ENCODE peak calls at places on chromosomes 7 and 10, in seven cellular contexts. One of them, this sample, is unnamed.

GRCh38 chr7:104914427-104914826 is 99.6 kb upstream of the KMT2E start:
- DNase-seq in AG10803: no peak
- DNase-seq in GM13977: no peak
- DNase-seq in left ventricle myocardium inferior: no peak
- DNase-seq in astrocyte of the cerebellum: no peak
- DNase-seq in prostate gland: no peak
- DNase-seq in cardiac fibroblast: no peak
- DNase-seq in this sample: no peak

GRCh38 chr10:66162560-66163143 is 763.2 kb upstream of the LRRTM3 start:
- DNase-seq in AG10803: no peak
- DNase-seq in GM13977: no peak
- DNase-seq in left ventricle myocardium inferior: no peak
- DNase-seq in astrocyte of the cerebellum: no peak
- DNase-seq in prostate gland: no peak
- DNase-seq in cardiac fibroblast: no peak
- DNase-seq in this sample: no peak

GRCh38 chr10:102231357-102232318 is 5.5 kb downstream of the ELOVL3 start:
- DNase-seq in AG10803: no peak
- DNase-seq in GM13977: peak
- DNase-seq in left ventricle myocardium inferior: peak
- DNase-seq in astrocyte of the cerebellum: no peak
- DNase-seq in prostate gland: no peak
- DNase-seq in cardiac fibroblast: peak
- DNase-seq in this sample: peak

GRCh38 chr7:79132844-79133451 is 320.5 kb downstream of the MAGI2 start:
- DNase-seq in AG10803: no peak
- DNase-seq in GM13977: no peak
- DNase-seq in left ventricle myocardium inferior: no peak
- DNase-seq in astrocyte of the cerebellum: no peak
- DNase-seq in prostate gland: no peak
- DNase-seq in cardiac fibroblast: no peak
- DNase-seq in this sample: no peak

GRCh38 chr10:100661546-100661945 is 83.8 kb upstream of the PAX2 start:
- DNase-seq in AG10803: no peak
- DNase-seq in GM13977: no peak
- DNase-seq in left ventricle myocardium inferior: no peak
- DNase-seq in astrocyte of the cerebellum: no peak
- DNase-seq in prostate gland: no peak
- DNase-seq in cardiac fibroblast: no peak
- DNase-seq in this sample: no peak

GRCh38 chr7:38185938-38186337 is 7.9 kb downstream of the STARD3NL start:
- DNase-seq in AG10803: no peak
- DNase-seq in GM13977: no peak
- DNase-seq in left ventricle myocardium inferior: no peak
- DNase-seq in astrocyte of the cerebellum: no peak
- DNase-seq in prostate gland: no peak
- DNase-seq in cardiac fibroblast: no peak
- DNase-seq in this sample: no peak

GRCh38 chr10:70378122-70378521 is 4.3 kb downstream of the LRRC20 start:
- DNase-seq in AG10803: peak
- DNase-seq in GM13977: no peak
- DNase-seq in left ventricle myocardium inferior: no peak
- DNase-seq in astrocyte of the cerebellum: peak
- DNase-seq in prostate gland: peak
- DNase-seq in cardiac fibroblast: peak
- DNase-seq in this sample: no peak

GRCh38 chr10:21496285-21497176 is 29.0 kb downstream of the SKIDA1 start:
- DNase-seq in AG10803: peak
- DNase-seq in GM13977: peak
- DNase-seq in left ventricle myocardium inferior: peak
- DNase-seq in astrocyte of the cerebellum: no peak
- DNase-seq in prostate gland: peak
- DNase-seq in cardiac fibroblast: peak
- DNase-seq in this sample: no peak

GRCh38 chr10:125640609-125641008 is 42.4 kb downstream of the TEX36 start:
- DNase-seq in AG10803: no peak
- DNase-seq in GM13977: no peak
- DNase-seq in left ventricle myocardium inferior: no peak
- DNase-seq in astrocyte of the cerebellum: no peak
- DNase-seq in prostate gland: no peak
- DNase-seq in cardiac fibroblast: no peak
- DNase-seq in this sample: no peak

GRCh38 chr10:85976267-85976793 is 390.3 kb downstream of the GRID1 start:
- DNase-seq in AG10803: no peak
- DNase-seq in GM13977: no peak
- DNase-seq in left ventricle myocardium inferior: no peak
- DNase-seq in astrocyte of the cerebellum: no peak
- DNase-seq in prostate gland: no peak
- DNase-seq in cardiac fibroblast: no peak
- DNase-seq in this sample: no peak

GRCh38 chr7:37916673-37917660 is at the start of gene SFRP4:
- DNase-seq in AG10803: peak
- DNase-seq in GM13977: peak
- DNase-seq in left ventricle myocardium inferior: peak
- DNase-seq in astrocyte of the cerebellum: peak
- DNase-seq in prostate gland: no peak
- DNase-seq in cardiac fibroblast: peak
- DNase-seq in this sample: no peak

GRCh38 chr10:132627736-132628512 is 90.3 kb downstream of the INPP5A start:
- DNase-seq in AG10803: peak
- DNase-seq in GM13977: peak
- DNase-seq in left ventricle myocardium inferior: peak
- DNase-seq in astrocyte of the cerebellum: no peak
- DNase-seq in prostate gland: no peak
- DNase-seq in cardiac fibroblast: peak
- DNase-seq in this sample: no peak

DNA sequence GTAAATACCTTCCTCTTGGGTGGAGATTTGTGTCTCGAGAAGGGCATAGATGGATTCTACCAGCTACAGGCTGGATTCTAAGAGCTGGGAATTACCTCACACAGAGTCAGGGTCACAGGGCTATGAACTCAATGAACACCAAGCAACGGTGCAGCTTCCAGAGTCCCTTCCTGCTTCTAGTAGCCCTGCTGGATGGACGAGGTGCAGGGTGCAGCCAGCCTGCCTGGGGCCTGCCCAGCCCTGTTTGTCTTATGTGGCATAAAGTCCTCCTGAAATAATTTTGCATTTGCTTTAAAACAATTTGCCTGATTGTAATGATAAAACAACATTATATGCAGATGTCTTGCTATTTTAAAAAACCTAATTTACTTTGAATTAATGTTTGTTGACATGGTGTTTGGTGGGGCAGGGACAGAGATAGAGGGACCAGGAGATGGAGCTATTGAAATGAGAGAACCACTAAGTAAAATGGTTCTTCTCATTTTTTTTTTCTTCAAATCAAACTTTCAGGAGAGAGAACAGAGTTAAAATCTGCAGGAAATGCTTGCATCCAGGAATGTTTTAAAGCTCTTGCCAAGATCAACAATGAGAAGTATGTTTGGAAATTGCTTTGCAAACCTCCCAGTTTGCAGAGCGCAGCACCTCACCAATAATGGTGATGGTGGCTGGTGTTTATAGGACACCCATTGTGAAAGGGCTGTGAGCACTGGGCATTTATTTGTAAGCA is 305.4 kb upstream of the PODXL start:
- DNase-seq in AG10803: peak
- DNase-seq in GM13977: no peak
- DNase-seq in left ventricle myocardium inferior: no peak
- DNase-seq in astrocyte of the cerebellum: peak
- DNase-seq in prostate gland: no peak
- DNase-seq in cardiac fibroblast: peak
- DNase-seq in this sample: no peak
- TF ChIP-seq CTCF in AG10803: peak
- TF ChIP-seq CTCF in GM13977: no peak
- TF ChIP-seq CTCF in left ventricle myocardium inferior: no peak
- TF ChIP-seq CTCF in astrocyte of the cerebellum: peak
- TF ChIP-seq CTCF in prostate gland: no peak
- TF ChIP-seq CTCF in cardiac fibroblast: no peak
- TF ChIP-seq CTCF in this sample: no peak

GRCh38 chr10:64773357-64773756 is 1252.2 kb downstream of the REEP3 start:
- DNase-seq in AG10803: no peak
- DNase-seq in GM13977: no peak
- DNase-seq in left ventricle myocardium inferior: no peak
- DNase-seq in astrocyte of the cerebellum: no peak
- DNase-seq in prostate gland: no peak
- DNase-seq in cardiac fibroblast: no peak
- DNase-seq in this sample: no peak

GRCh38 chr10:64771253-64771652 is 1250.1 kb downstream of the REEP3 start:
- DNase-seq in AG10803: no peak
- DNase-seq in GM13977: no peak
- DNase-seq in left ventricle myocardium inferior: no peak
- DNase-seq in astrocyte of the cerebellum: no peak
- DNase-seq in prostate gland: no peak
- DNase-seq in cardiac fibroblast: no peak
- DNase-seq in this sample: no peak
- TF ChIP-seq CTCF in AG10803: no peak
- TF ChIP-seq CTCF in GM13977: no peak
- TF ChIP-seq CTCF in left ventricle myocardium inferior: no peak
- TF ChIP-seq CTCF in astrocyte of the cerebellum: no peak
- TF ChIP-seq CTCF in prostate gland: no peak
- TF ChIP-seq CTCF in cardiac fibroblast: no peak
- TF ChIP-seq CTCF in this sample: no peak

DNA sequence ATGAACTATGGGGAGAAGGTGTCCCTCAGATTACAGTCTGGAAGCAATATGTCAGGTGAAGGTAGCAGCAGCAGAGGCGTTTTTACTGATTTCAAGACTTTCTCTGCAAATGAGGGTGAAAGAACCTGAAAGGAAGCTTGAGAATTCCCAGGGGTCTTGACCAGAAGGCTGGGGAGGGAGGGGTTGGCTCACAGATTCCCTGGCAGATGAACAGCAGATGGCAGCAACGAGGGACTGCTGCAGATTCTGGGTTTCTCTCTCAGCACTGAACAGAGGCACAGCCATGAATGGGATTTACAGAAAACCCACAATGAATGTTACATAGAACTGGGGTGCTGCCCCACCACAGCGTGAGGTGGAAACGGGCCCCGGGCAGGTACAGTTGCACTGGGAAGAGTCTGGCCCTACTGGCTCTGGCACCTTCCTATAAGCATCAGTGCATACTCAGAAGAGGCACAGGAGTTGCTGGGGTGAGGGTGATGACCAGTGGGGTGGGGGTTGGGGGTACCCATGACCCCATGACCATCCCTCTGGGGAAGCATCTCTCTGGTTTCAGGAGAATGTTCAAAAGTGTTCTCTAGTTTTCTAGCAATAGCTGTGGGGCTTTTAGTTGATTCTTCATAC is 317.8 kb downstream of the SH2D4B start:
- DNase-seq in AG10803: no peak
- DNase-seq in GM13977: peak
- DNase-seq in left ventricle myocardium inferior: no peak
- DNase-seq in astrocyte of the cerebellum: no peak
- DNase-seq in prostate gland: no peak
- DNase-seq in cardiac fibroblast: no peak
- DNase-seq in this sample: peak
- TF ChIP-seq CTCF in AG10803: no peak
- TF ChIP-seq CTCF in GM13977: peak
- TF ChIP-seq CTCF in left ventricle myocardium inferior: peak
- TF ChIP-seq CTCF in astrocyte of the cerebellum: peak
- TF ChIP-seq CTCF in prostate gland: no peak
- TF ChIP-seq CTCF in cardiac fibroblast: no peak
- TF ChIP-seq CTCF in this sample: peak

GRCh38 chr7:157887400-157887799 is 550.6 kb downstream of the DNAJB6 start:
- DNase-seq in AG10803: no peak
- DNase-seq in GM13977: no peak
- DNase-seq in left ventricle myocardium inferior: no peak
- DNase-seq in astrocyte of the cerebellum: no peak
- DNase-seq in prostate gland: no peak
- DNase-seq in cardiac fibroblast: no peak
- DNase-seq in this sample: no peak
- TF ChIP-seq CTCF in AG10803: no peak
- TF ChIP-seq CTCF in GM13977: no peak
- TF ChIP-seq CTCF in left ventricle myocardium inferior: no peak
- TF ChIP-seq CTCF in astrocyte of the cerebellum: no peak
- TF ChIP-seq CTCF in prostate gland: no peak
- TF ChIP-seq CTCF in cardiac fibroblast: no peak
- TF ChIP-seq CTCF in this sample: no peak

DNA sequence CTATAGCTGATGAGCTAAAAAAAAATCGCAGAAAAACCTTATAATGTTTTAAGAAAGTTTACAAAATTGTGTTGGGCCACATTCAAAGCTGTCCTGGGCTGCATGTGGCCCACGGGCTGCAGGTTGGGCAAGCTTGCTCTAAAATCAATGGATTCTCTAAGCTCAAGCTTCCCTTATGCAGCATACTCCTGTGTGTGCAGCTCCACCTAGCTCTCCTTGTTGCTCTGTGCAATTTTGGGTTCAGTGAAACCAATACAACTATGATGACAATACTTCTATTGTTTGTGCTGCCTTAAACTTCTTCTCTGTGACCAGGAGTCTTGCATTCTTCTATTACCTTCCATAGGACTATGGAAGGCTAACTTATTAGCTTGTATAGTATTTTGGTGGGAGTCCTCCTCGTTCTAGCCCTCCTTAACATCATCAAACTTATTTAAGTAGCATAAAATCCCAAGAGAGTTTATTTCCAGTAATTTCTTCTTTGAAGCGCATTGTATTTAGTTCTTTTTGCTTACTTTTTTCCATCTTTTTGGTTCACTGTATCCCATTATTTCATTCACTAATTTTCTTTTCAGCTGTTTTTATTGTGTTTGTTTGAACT is 170.9 kb upstream of the SMIM30 start:
- DNase-seq in AG10803: peak
- DNase-seq in GM13977: peak
- DNase-seq in left ventricle myocardium inferior: no peak
- DNase-seq in astrocyte of the cerebellum: peak
- DNase-seq in prostate gland: no peak
- DNase-seq in cardiac fibroblast: peak
- DNase-seq in this sample: no peak
- TF ChIP-seq CTCF in AG10803: peak
- TF ChIP-seq CTCF in GM13977: peak
- TF ChIP-seq CTCF in left ventricle myocardium inferior: peak
- TF ChIP-seq CTCF in astrocyte of the cerebellum: peak
- TF ChIP-seq CTCF in prostate gland: no peak
- TF ChIP-seq CTCF in cardiac fibroblast: peak
- TF ChIP-seq CTCF in this sample: peak

DNA sequence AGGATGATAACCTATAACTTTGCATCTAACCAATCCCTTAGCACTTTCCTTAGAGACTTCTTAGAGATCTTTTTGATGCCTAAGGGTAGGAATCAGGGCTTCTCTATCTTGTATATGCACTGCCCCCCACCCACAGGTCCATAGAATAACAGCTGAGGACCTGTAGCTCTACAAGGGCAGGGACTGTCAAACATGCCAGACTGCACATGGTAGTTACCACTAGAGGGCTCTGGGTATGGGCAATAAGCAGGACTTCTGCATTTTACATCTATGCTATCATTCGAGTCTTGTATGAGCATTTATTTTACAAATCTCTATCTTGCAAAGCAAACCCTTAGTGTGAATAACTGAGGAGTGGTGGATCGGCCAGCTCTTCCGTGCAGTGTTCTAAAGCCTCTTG is 219.1 kb downstream of the WDR11 start:
- DNase-seq in AG10803: no peak
- DNase-seq in GM13977: peak
- DNase-seq in left ventricle myocardium inferior: no peak
- DNase-seq in astrocyte of the cerebellum: no peak
- DNase-seq in prostate gland: no peak
- DNase-seq in cardiac fibroblast: no peak
- DNase-seq in this sample: no peak
- TF ChIP-seq CTCF in AG10803: no peak
- TF ChIP-seq CTCF in GM13977: peak
- TF ChIP-seq CTCF in left ventricle myocardium inferior: peak
- TF ChIP-seq CTCF in astrocyte of the cerebellum: no peak
- TF ChIP-seq CTCF in prostate gland: no peak
- TF ChIP-seq CTCF in cardiac fibroblast: no peak
- TF ChIP-seq CTCF in this sample: peak

GRCh38 chr7:148676291-148676690 is 22.4 kb upstream of the CUL1 start:
- DNase-seq in AG10803: no peak
- DNase-seq in GM13977: no peak
- DNase-seq in left ventricle myocardium inferior: no peak
- DNase-seq in astrocyte of the cerebellum: no peak
- DNase-seq in prostate gland: no peak
- DNase-seq in cardiac fibroblast: no peak
- DNase-seq in this sample: no peak
- TF ChIP-seq CTCF in AG10803: no peak
- TF ChIP-seq CTCF in GM13977: no peak
- TF ChIP-seq CTCF in left ventricle myocardium inferior: no peak
- TF ChIP-seq CTCF in astrocyte of the cerebellum: no peak
- TF ChIP-seq CTCF in prostate gland: no peak
- TF ChIP-seq CTCF in cardiac fibroblast: no peak
- TF ChIP-seq CTCF in this sample: no peak

This sample was measured in D721Med.